ENCODE peak calls at places on chromosomes 11 and 22, in six cellular contexts. W is nucleus accumbens, O is COLO829, U is iris pigment epithelial cell, L is body of pancreas, A is adrenal gland. X is an unnamed sample.

GRCh38 chr11:67463680-67464410 is 5.2 kb downstream of the TMEM134 start:
- DNase-seq in W (peak; percentile 19), O (peak; percentile 72), U (no peak), L (peak; percentile 71), A (peak; percentile 98), X (peak; percentile 90)

GRCh38 chr11:13143486-13144297 is 133.9 kb upstream of the BMAL1 start:
- DNase-seq in W (no peak), O (no peak), U (no peak), L (no peak), A (no peak), X (no peak)

GRCh38 chr11:61270354-61271070 is 24.6 kb downstream of the VWCE start:
- DNase-seq in W (no peak), O (no peak), U (peak; percentile 74), L (no peak), A (no peak), X (no peak)

GRCh38 chr11:19447150-19447566 is 206.4 kb upstream of the E2F8 start:
- DNase-seq in W (no peak), O (no peak), U (peak; percentile 35), L (no peak), A (no peak), X (no peak)

GRCh38 chr11:46160100-46160499 is 38.8 kb upstream of the PHF21A start:
- DNase-seq in W (no peak), O (no peak), U (no peak), L (peak; percentile 2), A (no peak), X (no peak)

GRCh38 chr11:60912223-60912850 is 1.6 kb upstream of the TMEM109 start:
- DNase-seq in W (no peak), O (no peak), U (no peak), L (no peak), A (no peak), X (no peak)

GRCh38 chr11:103850419-103851165 is 185.8 kb upstream of the DDI1 start:
- DNase-seq in W (no peak), O (no peak), U (no peak), L (no peak), A (no peak), X (no peak)

GRCh38 chr11:120186799-120187591 is 23.8 kb upstream of the OAF start:
- DNase-seq in W (no peak), O (no peak), U (no peak), L (peak; percentile 47), A (peak; percentile 17), X (no peak)

GRCh38 chr22:19060356-19061009 is 61.7 kb downstream of the DGCR2 start:
- DNase-seq in W (no peak), O (no peak), U (peak; percentile 81), L (no peak), A (peak; percentile 72), X (no peak)

GRCh38 chr11:37409124-37409523 is 811.1 kb upstream of the RAG2 start:
- DNase-seq in W (no peak), O (no peak), U (peak; percentile 1), L (no peak), A (no peak), X (no peak)

GRCh38 chr11:102272047-102272824 is 45.0 kb upstream of the BIRC3 start:
- DNase-seq in W (no peak), O (no peak), U (no peak), L (no peak), A (no peak), X (no peak)

GRCh38 chr11:1085440-1086170 is 10.9 kb downstream of the MUC2 start:
- DNase-seq in W (no peak), O (no peak), U (no peak), L (no peak), A (no peak), X (no peak)

GRCh38 chr11:133339495-133340140 is 192.7 kb downstream of the OPCML start:
- DNase-seq in W (no peak), O (no peak), U (no peak), L (no peak), A (no peak), X (no peak)

GRCh38 chr22:23088199-23088604 is 17.9 kb downstream of the GNAZ start:
- DNase-seq in W (no peak), O (no peak), U (no peak), L (no peak), A (no peak), X (no peak)

GRCh38 chr11:120386318-120386717 is 50.1 kb downstream of the ARHGEF12 start:
- DNase-seq in W (no peak), O (no peak), U (no peak), L (no peak), A (no peak), X (no peak)

GRCh38 chr22:43101306-43101705 is 9.2 kb upstream of the BIK start:
- DNase-seq in W (no peak), O (no peak), U (no peak), L (no peak), A (peak; percentile 94), X (no peak)

GRCh38 chr11:12811861-12812260 is 137.6 kb downstream of the TEAD1 start:
- DNase-seq in W (no peak), O (no peak), U (no peak), L (no peak), A (no peak), X (no peak)

GRCh38 chr11:119130662-119131061 is 9.3 kb downstream of the HINFP start:
- DNase-seq in W (no peak), O (no peak), U (peak; percentile 41), L (no peak), A (peak; percentile 45), X (no peak)

GRCh38 chr11:106369224-106369623 is 291.8 kb downstream of the AASDHPPT start:
- DNase-seq in W (no peak), O (no peak), U (peak; percentile 14), L (no peak), A (no peak), X (no peak)

X was measured in BE2C.